ENCODE peak calls at places on chromosomes 6 and 20, in eight cellular contexts. B, D, C, T, P, Y, M and H are unnamed samples.

GRCh38 chr6:20001286-20001685 is 164.1 kb downstream of the ID4 start:
- DNase-seq in C (no peak), M (no peak), Y (no peak), B (no peak), P (no peak), T (no peak), D (no peak), H (no peak)

GRCh38 chr6:15952231-15953151 is 176.4 kb upstream of the MYLIP start:
- DNase-seq in B (no peak), P (no peak), Y (no peak), M (no peak), T (no peak), D (no peak), C (no peak), H (no peak)

GRCh38 chr6:33313105-33313708 is 671 bp downstream of the TAPBP start:
- DNase-seq in P (no peak), T (peak; percentile 70), C (no peak), B (no peak), D (peak; percentile 62), Y (no peak), M (peak; percentile 49), H (peak; percentile 65)

GRCh38 chr20:18663932-18664331 is 76.1 kb downstream of the DTD1 start:
- DNase-seq in Y (no peak), M (no peak), P (no peak), T (no peak), D (no peak), B (no peak), C (peak; percentile 47), H (no peak)

GRCh38 chr20:39874049-39874893 is 814.8 kb downstream of the MAFB start:
- DNase-seq in C (peak; percentile 33), B (peak; percentile 62), D (peak; percentile 58), Y (no peak), M (peak; percentile 45), P (peak; percentile 60), T (peak; percentile 90), H (peak; percentile 79)

GRCh38 chr6:19837511-19838441 is 606 bp downstream of the ID4 start:
- DNase-seq in Y (no peak), C (peak; percentile 44), M (peak; percentile 43), P (no peak), D (peak; percentile 23), B (peak; percentile 14), T (peak; percentile 40), H (no peak)

GRCh38 chr6:84118191-84118590 is 84.6 kb downstream of the MRAP2 start:
- DNase-seq in Y (no peak), T (no peak), P (no peak), M (no peak), C (no peak), B (no peak), D (no peak), H (no peak)

GRCh38 chr20:16691381-16691780 is 38.4 kb upstream of the SNRPB2 start:
- DNase-seq in C (no peak), B (no peak), D (no peak), Y (no peak), M (no peak), T (no peak), P (no peak), H (no peak)

GRCh38 chr6:138489846-138490245 is 9.4 kb downstream of the NHSL1 start:
- DNase-seq in C (no peak), P (no peak), Y (no peak), B (no peak), D (no peak), M (no peak), T (no peak), H (no peak)

GRCh38 chr6:156647440-156647839 is 129.7 kb upstream of the ARID1B start:
- DNase-seq in T (no peak), P (no peak), Y (no peak), D (no peak), B (no peak), M (no peak), C (no peak), H (no peak)

GRCh38 chr6:161418458-161418945 is 144.6 kb upstream of the AGPAT4 start:
- DNase-seq in C (peak; percentile 83), Y (no peak), P (peak; percentile 43), D (no peak), B (peak; percentile 62), T (peak; percentile 85), M (peak; percentile 62), H (peak; percentile 61)

GRCh38 chr6:167146977-167147376 is 10.8 kb downstream of the GPR31 start:
- DNase-seq in C (no peak), M (no peak), B (no peak), T (no peak), D (no peak), P (no peak), Y (no peak), H (no peak)

GRCh38 chr6:169093121-169093723 is 160.4 kb downstream of the THBS2 start:
- DNase-seq in M (no peak), P (no peak), C (no peak), D (no peak), T (no peak), Y (no peak), B (no peak), H (no peak)

GRCh38 chr6:41704656-41705328 is 30.6 kb downstream of the TFEB start:
- DNase-seq in Y (no peak), T (no peak), D (no peak), C (peak; percentile 27), P (no peak), M (no peak), B (no peak), H (no peak)

GRCh38 chr20:32007787-32008616 is 2.2 kb upstream of the CCM2L start:
- DNase-seq in M (no peak), C (no peak), D (peak; percentile 58), T (peak; percentile 48), P (no peak), B (no peak), Y (no peak), H (no peak)

GRCh38 chr6:152368761-152369624 is 268.2 kb downstream of the SYNE1 start:
- DNase-seq in P (no peak), B (no peak), C (no peak), D (peak; percentile 59), M (peak; percentile 66), Y (no peak), T (no peak), H (no peak)

GRCh38 chr20:35992713-35993335 is 24.4 kb downstream of the CNBD2 start:
- DNase-seq in B (peak; percentile 6), C (peak; percentile 86), T (peak; percentile 84), D (no peak), Y (no peak), P (no peak), M (peak; percentile 23), H (peak; percentile 85)

GRCh38 chr6:26045046-26045938 is 41.9 kb upstream of the HFE start:
- DNase-seq in T (peak; percentile 98), M (peak; percentile 76), P (peak; percentile 98), D (peak; percentile 57), Y (peak; percentile 55), C (peak; percentile 98), B (peak; percentile 74), H (no peak)

GRCh38 chr6:73460044-73460443 is 1.5 kb upstream of the MTO1 start:
- DNase-seq in P (no peak), T (no peak), D (no peak), Y (no peak), B (no peak), M (no peak), C (no peak), H (no peak)

GRCh38 chr6:133893324-133893692 is 4.4 kb downstream of the TCF21 start:
- DNase-seq in P (no peak), C (no peak), M (no peak), Y (no peak), B (no peak), D (no peak), T (no peak), H (no peak)

GRCh38 chr20:50141811-50142561 is 11.5 kb downstream of the PEDS1 start:
- DNase-seq in M (no peak), Y (no peak), B (no peak), T (no peak), C (no peak), D (no peak), P (no peak), H (no peak)

GRCh38 chr6:36682328-36683144 is 4.0 kb downstream of the CDKN1A start:
- DNase-seq in C (peak; percentile 88), T (peak; percentile 20), D (peak; percentile 52), B (no peak), P (no peak), Y (no peak), M (peak; percentile 93), H (no peak)

GRCh38 chr6:43776799-43777776 is 7.1 kb downstream of the VEGFA start:
- DNase-seq in T (no peak), B (no peak), C (no peak), Y (no peak), P (no peak), M (peak; percentile 4), D (no peak), H (no peak)